ENCODE peak calls at places on chromosomes 5 and 9, in ten cellular contexts. U, S, R, X, A, V, P, T, D and Z are unnamed samples.

GRCh38 chr5:113125371-113125770 is 148.8 kb downstream of the DCP2 start:
- DNase-seq in D (no peak), P (no peak), V (no peak), S (no peak), X (no peak), U (no peak), T (no peak), A (no peak), R (no peak), Z (no peak)

GRCh38 chr5:153965102-153965645 is 73.5 kb downstream of the FAM114A2 start:
- DNase-seq in T (no peak), U (peak; percentile 69), P (no peak), S (peak; percentile 32), V (peak; percentile 83), R (no peak), D (peak; percentile 40), X (peak; percentile 84), A (peak; percentile 64), Z (peak; percentile 63)

GRCh38 chr5:33105521-33105941 is 335.2 kb upstream of the TARS1 start:
- DNase-seq in U (peak; percentile 90), S (peak; percentile 86), A (peak; percentile 45), V (no peak), P (no peak), D (peak; percentile 24), X (no peak), R (no peak), T (peak; percentile 80), Z (no peak)

GRCh38 chr5:167968784-167969183 is 322.7 kb upstream of the WWC1 start:
- DNase-seq in R (peak; percentile 24), D (no peak), V (no peak), U (no peak), X (no peak), S (peak; percentile 61), A (no peak), P (no peak), T (peak; percentile 50), Z (no peak)

GRCh38 chr5:120306331-120306730 is 157.8 kb upstream of the PRR16 start:
- DNase-seq in D (peak; percentile 67), R (no peak), P (no peak), S (no peak), X (no peak), T (no peak), V (no peak), U (peak; percentile 14), A (peak; percentile 65), Z (no peak)

GRCh38 chr5:7762267-7762666 is 88.7 kb downstream of the CFAP90 start:
- DNase-seq in X (peak; percentile 55), D (no peak), S (no peak), T (no peak), U (no peak), R (no peak), A (no peak), V (peak; percentile 9), P (no peak), Z (no peak)

GRCh38 chr5:75460947-75461346 is 50.5 kb downstream of the CERT1 start:
- DNase-seq in D (no peak), U (no peak), A (no peak), P (no peak), X (no peak), R (no peak), S (no peak), V (no peak), T (no peak), Z (no peak)

GRCh38 chr9:124137009-124137943 is 120.5 kb upstream of the NEK6 start:
- DNase-seq in T (no peak), A (no peak), D (no peak), X (no peak), P (peak; percentile 16), S (peak; percentile 23), U (peak; percentile 41), V (no peak), R (no peak), Z (no peak)

GRCh38 chr5:8908055-8908683 is 637.7 kb downstream of the SEMA5A start:
- DNase-seq in T (peak; percentile 6), X (peak; percentile 74), U (peak; percentile 41), R (no peak), P (peak; percentile 90), A (peak; percentile 83), D (peak; percentile 17), V (peak; percentile 64), S (peak; percentile 23), Z (peak; percentile 61)

GRCh38 chr5:67623078-67623477 is 426.5 kb upstream of the CD180 start:
- DNase-seq in T (no peak), A (no peak), P (no peak), X (no peak), V (peak; percentile 48), S (no peak), R (no peak), D (no peak), U (no peak), Z (no peak)

GRCh38 chr9:133590231-133590855 is 18.8 kb downstream of the FAM163B start:
- DNase-seq in S (no peak), R (no peak), A (no peak), V (no peak), X (no peak), T (no peak), P (no peak), U (no peak), D (no peak), Z (no peak)

GRCh38 chr5:92945630-92946097 is 635.4 kb downstream of the NR2F1-AS1 start:
- DNase-seq in A (peak; percentile 62), V (peak; percentile 19), U (peak; percentile 22), R (no peak), X (no peak), P (no peak), S (peak; percentile 85), T (peak; percentile 83), D (no peak), Z (no peak)

GRCh38 chr5:118578093-118578492 is 410.3 kb downstream of the DTWD2 start:
- DNase-seq in A (no peak), X (no peak), D (no peak), P (no peak), R (no peak), T (no peak), V (no peak), S (no peak), U (peak; percentile 8), Z (no peak)

GRCh38 chr5:141672071-141672855 is 9.8 kb downstream of the ARAP3 start:
- DNase-seq in X (no peak), U (no peak), D (no peak), S (no peak), R (no peak), T (no peak), A (no peak), V (no peak), P (no peak), Z (no peak)

GRCh38 chr9:34989946-34990635 is 546 bp downstream of the DNAJB5 start:
- DNase-seq in R (no peak), P (peak; percentile 84), U (peak; percentile 76), T (peak; percentile 52), V (peak; percentile 95), X (peak; percentile 95), D (no peak), A (peak; percentile 33), S (peak; percentile 74), Z (peak; percentile 57)
- H3K4me1 ChIP-seq in R (peaks cover 10% of the 10 kb centered on the region), P (peaks cover 18% of the 10 kb centered on the region), U (peaks cover 72% of the 10 kb centered on the region), T (peaks cover 53% of the 10 kb centered on the region), V (peaks cover 20% of the 10 kb centered on the region), X (peaks cover 56% of the 10 kb centered on the region), D (peaks cover 48% of the 10 kb centered on the region), A (peaks cover 34% of the 10 kb centered on the region), S (peaks cover 29% of the 10 kb centered on the region), Z (peaks cover 23% of the 10 kb centered on the region)

DNA sequence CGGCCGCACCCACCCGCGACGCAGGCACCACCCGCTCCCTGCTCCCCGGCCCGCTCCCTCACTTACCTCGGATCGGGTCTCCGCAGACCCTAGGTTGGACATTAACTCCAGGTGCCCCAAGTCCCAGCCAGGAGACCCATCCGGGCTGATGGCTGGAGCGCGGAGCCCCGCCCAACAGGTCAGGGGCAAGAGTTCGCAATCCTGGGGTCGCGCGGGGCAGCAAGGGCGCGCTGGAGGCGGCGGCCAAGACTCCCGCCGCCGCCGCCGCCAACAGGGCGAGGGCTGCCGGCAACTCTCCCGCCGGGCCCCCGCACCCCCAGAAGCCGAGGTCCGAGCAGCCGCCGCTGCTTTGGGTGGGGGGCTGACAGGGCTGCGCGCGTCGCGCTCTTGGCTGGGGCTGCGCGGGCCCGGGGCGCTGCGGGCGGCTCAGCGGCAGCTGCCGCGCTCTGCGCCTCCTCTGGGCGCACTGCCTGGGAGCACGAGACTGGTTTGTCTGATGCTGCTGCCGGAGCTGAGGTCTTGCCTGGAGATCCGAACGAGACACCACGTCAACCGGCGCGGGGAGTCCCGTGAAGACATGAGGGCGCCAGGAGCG is 303 bp downstream of the GDNF start:
- DNase-seq in X (peak; percentile 64), S (peak; percentile 71), R (no peak), D (peak; percentile 55), P (peak; percentile 76), U (peak; percentile 88), A (peak; percentile 51), V (peak; percentile 73), T (peak; percentile 62), Z (no peak)
- TF ChIP-seq EZH2 in X (peak; percentile 82), S (no peak), R (no peak), D (no peak), P (peak; percentile 59), U (no peak), A (peak; percentile 97), V (peak; percentile 87), T (no peak), Z (no peak)

DNA sequence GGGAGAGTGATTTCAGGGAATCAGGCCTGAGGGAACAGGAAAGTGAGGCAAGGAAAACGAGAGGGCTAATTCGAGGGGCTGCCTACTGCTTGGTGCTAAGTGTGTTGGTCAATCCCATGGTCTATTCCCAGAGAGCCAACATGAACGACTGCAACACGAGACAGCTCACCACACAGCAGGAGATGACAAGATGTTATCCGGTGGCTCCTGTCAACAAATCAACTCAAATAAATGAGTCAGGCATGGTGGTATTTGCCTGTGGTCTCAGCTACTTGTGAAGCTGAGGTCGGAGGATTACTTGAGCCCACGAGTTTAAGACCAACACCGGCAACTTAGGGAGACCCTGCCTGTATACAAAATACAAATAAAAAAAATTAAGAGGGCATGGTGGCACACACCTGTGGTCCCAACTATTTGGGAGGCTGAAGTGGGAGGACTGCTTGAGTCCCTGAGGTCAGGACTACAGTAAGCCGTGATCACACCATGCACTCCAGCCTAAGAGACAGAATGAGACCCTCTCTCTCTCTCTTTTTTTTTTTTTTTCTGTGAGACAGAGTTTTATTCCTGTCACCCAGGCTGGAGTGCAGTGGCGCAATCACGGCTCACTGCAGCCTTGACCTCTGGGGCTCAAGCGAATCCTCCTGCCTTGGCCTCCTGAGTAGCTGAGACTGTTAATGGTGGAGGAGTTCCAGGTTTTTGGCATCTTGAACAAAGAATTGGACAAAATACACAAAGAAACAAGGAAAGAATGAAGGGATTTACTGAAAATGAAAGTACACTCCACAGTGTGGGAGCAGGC is 9.0 kb upstream of the FAF2 start:
- DNase-seq in D (peak; percentile 70), A (peak; percentile 95), V (no peak), S (peak; percentile 76), U (peak; percentile 61), P (no peak), R (peak; percentile 94), T (peak; percentile 69), X (no peak), Z (no peak)
- H4K20me1 ChIP-seq in D (no peaks in the 10 kb centered on the region), A (no peaks in the 10 kb centered on the region), V (no peaks in the 10 kb centered on the region), S (no peaks in the 10 kb centered on the region), U (no peaks in the 10 kb centered on the region), P (no peaks in the 10 kb centered on the region), R (no peaks in the 10 kb centered on the region), T (no peaks in the 10 kb centered on the region), X (no peaks in the 10 kb centered on the region), Z (no peaks in the 10 kb centered on the region)

DNA sequence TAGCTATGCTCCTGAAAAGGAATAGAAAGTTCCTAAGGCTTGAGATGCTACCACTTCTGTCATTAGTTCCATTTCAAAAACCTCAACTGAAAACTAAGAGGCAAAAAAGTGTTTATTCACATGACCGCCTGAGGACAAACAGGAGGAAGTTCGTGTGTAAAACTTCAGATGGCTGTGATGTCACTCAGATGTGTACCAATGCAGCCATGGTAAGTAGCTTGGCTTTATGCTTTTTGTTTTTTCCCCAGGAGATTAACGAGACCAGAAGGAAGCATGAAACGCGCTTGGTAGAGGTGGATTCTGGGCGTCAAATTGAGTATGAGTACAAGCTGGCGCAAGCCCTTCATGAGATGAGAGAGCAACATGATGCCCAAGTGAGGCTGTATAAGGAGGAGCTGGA is 33.0 kb downstream of the LMNB1 start:
- DNase-seq in V (no peak), X (no peak), A (no peak), R (no peak), D (no peak), U (no peak), S (no peak), T (no peak), P (no peak), Z (no peak)
- H3K4me1 ChIP-seq in V (no peaks in the 10 kb centered on the region), X (no peaks in the 10 kb centered on the region), A (peaks cover 7% of the 10 kb centered on the region), R (peaks cover 9% of the 10 kb centered on the region), D (peaks cover 2% of the 10 kb centered on the region), U (peaks cover 24% of the 10 kb centered on the region), S (peaks cover 3% of the 10 kb centered on the region), T (peaks cover 19% of the 10 kb centered on the region), P (no peaks in the 10 kb centered on the region), Z (no peaks in the 10 kb centered on the region)